ENCODE peak calls at places on chromosome 6, in ten cellular contexts. O is effector memory CD4-positive, alpha-beta T cell; L is right cardiac atrium; I is CD8-positive, alpha-beta memory T cell; C is adrenal gland; A is cardiac muscle cell; G is aorta; E is left lung; S is colonic mucosa; P is GM23248. M is an unnamed sample.

GRCh38 chr6:85078071-85078470 is 313.7 kb upstream of the TBX18 start:
- DNase-seq in O (no peak), L (no peak), I (no peak), C (no peak), A (no peak), G (no peak), E (no peak), S (no peak), P (peak; percentile 96), M (no peak)

GRCh38 chr6:40159865-40160264 is 225.6 kb upstream of the MOCS1 start:
- DNase-seq in O (no peak), L (no peak), I (no peak), C (no peak), A (no peak), G (no peak), E (no peak), S (no peak), P (no peak), M (no peak)

GRCh38 chr6:38266921-38267354 is 372.8 kb downstream of the BTBD9 start:
- DNase-seq in O (no peak), L (no peak), I (no peak), C (no peak), A (no peak), G (no peak), E (no peak), S (no peak), P (no peak), M (no peak)

GRCh38 chr6:41917528-41917927 is 3.4 kb downstream of the MED20 start:
- DNase-seq in O (no peak), L (no peak), I (no peak), C (peak; percentile 83), A (no peak), G (no peak), E (no peak), S (no peak), P (peak; percentile 95), M (no peak)

GRCh38 chr6:84033523-84034451 is at the start of gene MRAP2:
- DNase-seq in O (no peak), L (peak; percentile 65), I (no peak), C (no peak), A (peak; percentile 74), G (peak; percentile 85), E (peak; percentile 83), S (peak; percentile 45), P (peak; percentile 61), M (peak; percentile 18)

GRCh38 chr6:53035549-53036213 is 29.5 kb upstream of the FBXO9 start:
- DNase-seq in O (no peak), L (no peak), I (no peak), C (peak; percentile 69), A (no peak), G (no peak), E (no peak), S (no peak), P (peak; percentile 42), M (no peak)

GRCh38 chr6:20715135-20715806 is 181.0 kb downstream of the CDKAL1 start:
- DNase-seq in O (no peak), L (no peak), I (no peak), C (no peak), A (no peak), G (no peak), E (no peak), S (no peak), P (no peak), M (no peak)

GRCh38 chr6:106167105-106167814 is 81.1 kb downstream of the PRDM1 start:
- DNase-seq in O (no peak), L (no peak), I (no peak), C (no peak), A (no peak), G (no peak), E (no peak), S (no peak), P (no peak), M (no peak)

GRCh38 chr6:46221221-46221793 is 50.5 kb upstream of the ENPP5 start:
- DNase-seq in O (no peak), L (no peak), I (no peak), C (no peak), A (peak; percentile 58), G (no peak), E (no peak), S (no peak), P (peak; percentile 72), M (no peak)

GRCh38 chr6:19578489-19578888 is 258.7 kb upstream of the ID4 start:
- DNase-seq in O (no peak), L (no peak), I (no peak), C (no peak), A (no peak), G (no peak), E (no peak), S (no peak), P (peak; percentile 57), M (no peak)

GRCh38 chr6:78308025-78308424 is 559.3 kb upstream of the IRAK1BP1 start:
- DNase-seq in O (no peak), L (no peak), I (no peak), C (no peak), A (peak; percentile 9), G (no peak), E (no peak), S (no peak), P (no peak), M (no peak)

GRCh38 chr6:37696841-37697735 is 595 bp downstream of the MDGA1 start:
- DNase-seq in O (peak; percentile 20), L (peak; percentile 68), I (peak; percentile 29), C (no peak), A (peak; percentile 41), G (peak; percentile 82), E (peak; percentile 81), S (no peak), P (peak; percentile 61), M (peak; percentile 27)

GRCh38 chr6:154621611-154622010 is 111.1 kb upstream of the CNKSR3 start:
- DNase-seq in O (no peak), L (no peak), I (no peak), C (no peak), A (no peak), G (no peak), E (no peak), S (no peak), P (no peak), M (no peak)

GRCh38 chr6:112941613-112942012 is 594.5 kb downstream of the RFPL4B start:
- DNase-seq in O (no peak), L (no peak), I (no peak), C (no peak), A (no peak), G (no peak), E (no peak), S (no peak), P (no peak), M (no peak)

GRCh38 chr6:18488526-18489270 is 101.5 kb downstream of the RNF144B start:
- DNase-seq in O (no peak), L (no peak), I (no peak), C (no peak), A (no peak), G (no peak), E (no peak), S (no peak), P (peak; percentile 18), M (no peak)

DNA sequence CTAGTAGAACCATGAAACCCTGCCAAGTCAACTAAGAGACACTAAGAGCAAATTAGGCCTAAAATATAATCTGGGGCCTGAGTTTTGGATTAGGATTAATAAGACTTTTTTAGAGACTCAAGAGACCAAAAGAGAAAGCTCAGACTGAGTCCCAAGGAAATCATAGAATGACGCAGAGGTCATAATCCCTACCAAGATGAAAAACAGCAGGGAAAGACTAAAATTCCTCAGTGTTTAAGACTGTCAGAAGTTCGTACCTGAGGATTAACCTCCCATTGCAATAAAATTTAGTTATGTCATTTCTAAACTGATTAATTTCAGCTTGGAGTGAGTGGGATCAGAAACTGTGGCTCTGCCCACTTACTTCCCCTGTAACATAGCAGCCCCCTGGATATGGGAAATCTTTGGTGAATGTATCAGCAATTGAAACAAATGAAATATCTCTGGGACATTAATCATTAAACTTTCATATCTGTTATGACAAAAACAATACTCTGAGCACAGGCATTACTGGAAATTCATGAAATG is 200.3 kb downstream of the EDN1 start:
- DNase-seq in O (no peak), L (no peak), I (no peak), C (no peak), A (no peak), G (no peak), E (no peak), S (no peak), P (peak; percentile 23), M (no peak)
- H3K4me3 ChIP-seq in O (no peak overlapping the region), L (no peak overlapping the region), I (no peak overlapping the region), C (no peak overlapping the region), A (no peak overlapping the region), G (no peak overlapping the region), E (no peak overlapping the region), S (no peak overlapping the region), P (peak overlapping the region; percentile 36), M (no peak overlapping the region)

DNA sequence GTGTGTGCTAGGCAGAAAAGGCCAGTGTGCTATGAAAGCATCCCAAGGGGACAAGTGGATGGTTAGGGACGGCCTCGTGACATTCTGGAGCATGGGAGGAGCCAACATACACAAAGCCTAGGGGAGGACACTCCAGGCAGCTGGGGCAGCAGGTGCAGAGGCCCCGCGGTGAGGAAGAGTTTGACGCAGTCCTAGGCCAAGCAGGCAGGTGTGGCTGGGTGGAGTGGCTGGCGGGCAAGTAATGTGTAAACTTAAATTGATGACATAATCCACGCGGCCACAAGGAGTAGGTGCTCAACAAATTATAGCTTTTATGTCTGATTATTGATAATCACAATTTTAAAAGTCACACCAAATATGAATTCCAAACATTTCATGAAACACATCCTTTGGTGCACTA is 93.6 kb downstream of the TMEM242 start:
- DNase-seq in O (no peak), L (no peak), I (no peak), C (no peak), A (no peak), G (peak; percentile 75), E (no peak), S (peak; percentile 75), P (no peak), M (no peak)
- H3K27ac ChIP-seq in O (no peak overlapping the region), L (no peak overlapping the region), I (no peak overlapping the region), C (no peak overlapping the region), A (no peak overlapping the region), G (no peak overlapping the region), E (no peak overlapping the region), S (no peak overlapping the region), P (no peak overlapping the region), M (no peak overlapping the region)

GRCh38 chr6:143928853-143929252 is 64.6 kb downstream of the ZC2HC1B start:
- DNase-seq in O (no peak), L (no peak), I (no peak), C (no peak), A (no peak), G (no peak), E (no peak), S (no peak), P (no peak), M (no peak)
- H3K4me1 ChIP-seq in O (no peaks in the 10 kb centered on the region), L (no peaks in the 10 kb centered on the region), I (no peaks in the 10 kb centered on the region), C (no peaks in the 10 kb centered on the region), A (no peaks in the 10 kb centered on the region), G (no peaks in the 10 kb centered on the region), E (no peaks in the 10 kb centered on the region), S (no peaks in the 10 kb centered on the region), P (no peaks in the 10 kb centered on the region), M (no peaks in the 10 kb centered on the region)

DNA sequence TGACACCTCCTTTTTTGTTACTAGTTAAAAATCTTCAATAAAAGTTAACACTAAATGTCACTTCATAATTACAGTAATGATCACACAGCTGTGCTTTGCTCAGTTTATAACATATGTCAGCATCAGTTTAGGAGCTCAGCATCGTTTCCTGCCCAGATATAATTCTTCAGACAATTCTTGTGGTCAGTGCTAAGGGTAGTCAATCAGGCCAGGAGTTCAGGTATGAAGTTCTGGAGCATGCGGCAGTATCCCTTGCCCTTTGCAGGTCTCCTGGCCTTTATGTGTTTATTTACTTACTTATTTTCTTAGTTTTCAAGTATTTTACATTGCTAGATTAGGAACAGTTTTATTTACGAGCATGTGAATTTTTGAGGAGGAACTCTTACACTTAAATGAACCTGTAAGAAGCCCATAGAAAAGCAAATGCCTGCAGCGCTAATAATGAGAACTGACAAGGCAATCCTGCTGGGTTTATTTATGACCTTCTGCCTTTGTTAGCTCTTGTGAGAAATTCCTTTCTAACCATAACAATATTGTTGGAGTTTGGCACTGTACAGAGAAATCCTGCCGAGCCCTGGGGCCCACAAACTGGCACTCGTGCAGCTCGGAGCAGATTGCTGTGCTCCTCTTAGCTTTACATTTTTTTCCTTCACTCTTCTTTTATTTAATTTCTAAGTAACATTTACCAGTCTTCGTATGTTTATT is 252.8 kb downstream of the TMEM242 start:
- DNase-seq in O (no peak), L (no peak), I (no peak), C (no peak), A (no peak), G (no peak), E (no peak), S (no peak), P (peak; percentile 12), M (no peak)
- H3K4me3 ChIP-seq in O (no peak overlapping the region), L (no peak overlapping the region), I (no peak overlapping the region), C (no peak overlapping the region), A (no peak overlapping the region), G (no peak overlapping the region), E (no peak overlapping the region), S (no peak overlapping the region), P (no peak overlapping the region), M (no peak overlapping the region)